ENCODE peak calls at places on chromosome 12, in four cellular contexts. W is HCT116, Q is HepG2, A is K562. T is an unnamed sample.

GRCh38 chr12:124484526-124484953 is 82.9 kb downstream of the NCOR2 start:
- DNase-seq in W (no peak), Q (no peak), A (peak), T (no peak)

GRCh38 chr12:80195143-80195726 is 95.9 kb downstream of the OTOGL start:
- DNase-seq in W (peak), Q (peak), A (peak), T (no peak)

GRCh38 chr12:19095331-19095730 is 34.2 kb upstream of the PLEKHA5 start:
- DNase-seq in W (no peak), Q (no peak), A (no peak), T (no peak)

GRCh38 chr12:49962861-49963765 is 1.4 kb downstream of the AQP5 start:
- DNase-seq in W (peak), Q (no peak), A (no peak), T (no peak)

GRCh38 chr12:10293570-10294227 is 14.0 kb upstream of the KLRD1 start:
- DNase-seq in W (no peak), Q (no peak), A (no peak), T (no peak)

GRCh38 chr12:116066381-116067230 is 210.9 kb downstream of the MED13L start:
- DNase-seq in W (peak), Q (peak), A (peak), T (no peak)

GRCh38 chr12:122889658-122890561 is 6.0 kb downstream of the VPS37B start:
- DNase-seq in W (no peak), Q (no peak), A (no peak), T (no peak)

GRCh38 chr12:15001733-15002471 is 29.1 kb downstream of the PDE6H start:
- DNase-seq in W (no peak), Q (peak), A (no peak), T (peak)

GRCh38 chr12:49643135-49643534 is 19.8 kb downstream of the PRPF40B start:
- DNase-seq in W (no peak), Q (no peak), A (no peak), T (no peak)

GRCh38 chr12:19856389-19856788 is 417.1 kb downstream of the AEBP2 start:
- DNase-seq in W (no peak), Q (no peak), A (no peak), T (no peak)

GRCh38 chr12:70617450-70617849 is 19.8 kb downstream of the PTPRB start:
- DNase-seq in W (no peak), Q (no peak), A (no peak), T (peak)

GRCh38 chr12:71626098-71626497 is 37.5 kb downstream of the ZFC3H1 start:
- DNase-seq in W (no peak), Q (no peak), A (no peak), T (no peak)

GRCh38 chr12:19474147-19474546 is 34.9 kb downstream of the AEBP2 start:
- DNase-seq in W (no peak), Q (no peak), A (no peak), T (no peak)

GRCh38 chr12:122006186-122006926 is 15.3 kb upstream of the BCL7A start:
- DNase-seq in W (no peak), Q (no peak), A (no peak), T (no peak)

GRCh38 chr12:69534389-69534822 is 50.9 kb upstream of the CCT2 start:
- DNase-seq in W (peak), Q (peak), A (no peak), T (no peak)

GRCh38 chr12:107584523-107584922 is 101.1 kb upstream of the PWP1 start:
- DNase-seq in W (no peak), Q (no peak), A (no peak), T (no peak)

GRCh38 chr12:42779186-42779859 is 189.8 kb upstream of the PRICKLE1 start:
- DNase-seq in W (no peak), Q (no peak), A (no peak), T (no peak)

GRCh38 chr12:119877639-119877948 is 474 bp upstream of the CIT start:
- DNase-seq in W (no peak), Q (no peak), A (no peak), T (no peak)

GRCh38 chr12:122743895-122744525 is 8.6 kb upstream of the DENR start:
- DNase-seq in W (no peak), Q (no peak), A (no peak), T (no peak)

GRCh38 chr12:43104524-43104923 is 447.5 kb downstream of the ADAMTS20 start:
- DNase-seq in W (no peak), Q (no peak), A (no peak), T (no peak)

GRCh38 chr12:3897400-3897910 is 24.3 kb upstream of the PARP11 start:
- DNase-seq in W (no peak), Q (no peak), A (no peak), T (no peak)

GRCh38 chr12:73863541-73863940 is 674.1 kb upstream of the ATXN7L3B start:
- DNase-seq in W (peak), Q (no peak), A (no peak), T (no peak)

GRCh38 chr12:47755655-47756562 is 2.8 kb downstream of the RAPGEF3 start:
- DNase-seq in W (no peak), Q (no peak), A (no peak), T (no peak)

GRCh38 chr12:45336331-45336730 is 120.4 kb downstream of the ANO6 start:
- DNase-seq in W (no peak), Q (no peak), A (no peak), T (no peak)

GRCh38 chr12:1928439-1929121 is 10.1 kb upstream of the CACNA2D4 start:
- DNase-seq in W (no peak), Q (no peak), A (no peak), T (peak)

GRCh38 chr12:1594045-1594294 is 411 bp downstream of the FBXL14 start:
- DNase-seq in W (no peak), Q (no peak), A (no peak), T (no peak)

GRCh38 chr12:122137681-122138080 is 36.3 kb downstream of the IL31 start:
- DNase-seq in W (no peak), Q (no peak), A (peak), T (no peak)

GRCh38 chr12:46362895-46363581 is 9.5 kb downstream of the SLC38A2 start:
- DNase-seq in W (no peak), Q (no peak), A (no peak), T (no peak)

GRCh38 chr12:107317751-107318553 is 224.6 kb upstream of the CRY1 start:
- DNase-seq in W (peak), Q (peak), A (peak), T (peak)

GRCh38 chr12:119956047-119956446 is 33.0 kb upstream of the BICDL1 start:
- DNase-seq in W (no peak), Q (peak), A (no peak), T (no peak)

GRCh38 chr12:64390275-64390851 is at the start of gene C12orf56:
- DNase-seq in W (no peak), Q (no peak), A (peak), T (no peak)

GRCh38 chr12:122867701-122868461 is 28.0 kb downstream of the VPS37B start:
- DNase-seq in W (no peak), Q (peak), A (no peak), T (no peak)

GRCh38 chr12:69330475-69331473 is 17.4 kb upstream of the LYZ start:
- DNase-seq in W (no peak), Q (no peak), A (peak), T (peak)

GRCh38 chr12:32727237-32727636 is 28.5 kb downstream of the YARS2 start:
- DNase-seq in W (no peak), Q (no peak), A (no peak), T (peak)

GRCh38 chr12:20188930-20189653 is 179.2 kb upstream of the PDE3A start:
- DNase-seq in W (no peak), Q (peak), A (no peak), T (no peak)

GRCh38 chr12:122975790-122976647 is 975 bp downstream of the OGFOD2 start:
- DNase-seq in W (no peak), Q (no peak), A (no peak), T (no peak)

GRCh38 chr12:111313833-111314259 is 55.0 kb downstream of the PHETA1 start:
- DNase-seq in W (peak), Q (peak), A (peak), T (peak)

GRCh38 chr12:108133482-108133881 is 4.4 kb downstream of the WSCD2 start:
- DNase-seq in W (no peak), Q (no peak), A (no peak), T (no peak)

GRCh38 chr12:62435337-62436163 is 31.1 kb upstream of the MON2 start:
- DNase-seq in W (no peak), Q (peak), A (no peak), T (peak)

GRCh38 chr12:76252031-76252430 is 96.2 kb downstream of the BBS10 start:
- DNase-seq in W (no peak), Q (no peak), A (no peak), T (no peak)
- TF ChIP-seq ATF3 in W (no peak), Q (no peak), A (no peak), T (no peak)

GRCh38 chr12:7444537-7444936 is 584 bp upstream of the CD163L1 start:
- DNase-seq in W (no peak), Q (no peak), A (no peak), T (no peak)

GRCh38 chr12:7444076-7444475 is at the start of gene CD163L1:
- DNase-seq in W (no peak), Q (no peak), A (no peak), T (no peak)

GRCh38 chr12:7434670-7435069 is 9.3 kb downstream of the CD163L1 start:
- DNase-seq in W (no peak), Q (no peak), A (no peak), T (no peak)

GRCh38 chr12:7441216-7441615 is 2.7 kb downstream of the CD163L1 start:
- DNase-seq in W (no peak), Q (no peak), A (no peak), T (no peak)

GRCh38 chr12:7439579-7440505 is 4.1 kb downstream of the CD163L1 start:
- DNase-seq in W (no peak), Q (no peak), A (peak), T (peak)
- TF ChIP-seq SRF in W (no peak), Q (no peak), A (no peak), T (no peak)

DNA sequence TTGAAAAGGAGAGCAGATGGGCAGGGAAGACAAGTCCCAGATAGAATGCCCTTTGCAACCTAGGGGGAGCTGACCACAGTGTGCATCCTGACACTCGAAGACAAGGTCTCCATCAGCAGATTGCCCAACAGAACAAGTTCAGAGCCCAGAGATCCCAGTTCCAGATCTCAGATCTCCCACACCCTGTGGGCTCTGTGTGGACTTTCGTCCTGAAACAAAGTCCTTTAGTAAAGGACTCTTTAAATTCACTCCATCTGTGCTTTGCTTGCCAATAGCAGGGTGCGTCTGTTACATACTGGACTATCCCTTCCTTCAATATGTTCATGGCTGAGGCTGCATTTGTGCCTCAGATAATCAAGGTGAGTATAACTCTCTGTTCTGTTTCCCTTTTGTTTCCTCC is 8.7 kb upstream of the C1RL start:
- DNase-seq in W (no peak), Q (no peak), A (no peak), T (no peak)
- TF ChIP-seq FOSL1 in W (no peak), Q (no peak), A (no peak), T (no peak)

GRCh38 chr12:53096761-53097160 is 706 bp upstream of the IGFBP6 start:
- DNase-seq in W (no peak), Q (no peak), A (no peak), T (no peak)

GRCh38 chr12:53091756-53092155 is 5.7 kb upstream of the IGFBP6 start:
- DNase-seq in W (no peak), Q (no peak), A (no peak), T (no peak)

GRCh38 chr12:53093777-53094393 is 3.6 kb upstream of the IGFBP6 start:
- DNase-seq in W (no peak), Q (no peak), A (no peak), T (no peak)

GRCh38 chr12:53096089-53096741 is 1.3 kb upstream of the IGFBP6 start:
- DNase-seq in W (no peak), Q (no peak), A (no peak), T (peak)

GRCh38 chr12:53094394-53094787 is 3.1 kb upstream of the IGFBP6 start:
- DNase-seq in W (no peak), Q (no peak), A (no peak), T (no peak)
- TF ChIP-seq ATF3 in W (no peak), Q (no peak), A (no peak), T (no peak)

DNA sequence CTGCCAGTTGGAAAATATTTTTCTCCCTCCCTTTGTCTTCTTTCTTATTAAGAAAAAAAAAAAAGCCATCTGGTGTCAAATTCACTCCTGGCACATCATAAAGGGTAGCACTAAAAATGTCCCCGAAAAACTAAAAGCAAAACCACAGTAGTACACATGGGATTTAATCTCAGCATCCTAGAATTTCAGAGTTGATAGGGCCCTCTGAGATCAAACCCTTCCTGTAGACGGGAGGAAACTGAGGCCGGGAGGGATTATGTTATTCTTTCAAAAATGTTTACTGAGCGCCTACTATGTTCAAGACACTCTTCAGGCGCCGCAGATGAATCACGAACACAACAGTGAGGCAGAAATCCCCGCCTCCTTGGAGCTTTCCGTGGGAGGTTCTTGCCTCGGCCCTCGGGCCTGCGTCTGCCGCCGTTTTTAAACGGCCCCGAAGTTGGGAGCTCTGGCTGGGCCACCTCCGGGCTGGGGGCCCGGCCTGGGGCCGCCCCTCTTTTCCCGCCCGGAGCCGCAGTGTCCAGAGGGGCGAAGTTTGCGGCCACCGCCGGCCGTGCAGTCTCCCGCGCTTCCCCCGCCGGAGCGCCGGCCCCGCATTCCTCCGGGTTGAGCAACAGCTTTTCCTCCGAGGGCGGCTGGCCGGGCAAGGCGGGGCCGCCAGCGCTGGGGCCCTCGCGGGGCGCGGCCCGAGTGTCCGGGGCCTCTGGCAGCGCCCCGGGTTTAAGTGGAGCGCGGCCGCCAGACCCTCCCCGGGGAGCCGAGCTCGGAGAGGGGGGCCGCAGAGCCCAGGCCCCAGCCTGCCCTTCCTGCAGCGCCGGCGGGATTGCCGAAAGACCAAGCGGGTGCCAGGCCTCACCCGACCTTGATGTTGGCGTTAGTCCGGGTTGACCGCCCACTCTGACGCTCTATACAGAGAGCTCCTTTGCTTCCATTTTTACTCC is 18.6 kb upstream of the CTDSP2 start:
- DNase-seq in W (peak), Q (no peak), A (peak), T (no peak)
- TF ChIP-seq SRF in W (no peak), Q (no peak), A (no peak), T (no peak)

DNA sequence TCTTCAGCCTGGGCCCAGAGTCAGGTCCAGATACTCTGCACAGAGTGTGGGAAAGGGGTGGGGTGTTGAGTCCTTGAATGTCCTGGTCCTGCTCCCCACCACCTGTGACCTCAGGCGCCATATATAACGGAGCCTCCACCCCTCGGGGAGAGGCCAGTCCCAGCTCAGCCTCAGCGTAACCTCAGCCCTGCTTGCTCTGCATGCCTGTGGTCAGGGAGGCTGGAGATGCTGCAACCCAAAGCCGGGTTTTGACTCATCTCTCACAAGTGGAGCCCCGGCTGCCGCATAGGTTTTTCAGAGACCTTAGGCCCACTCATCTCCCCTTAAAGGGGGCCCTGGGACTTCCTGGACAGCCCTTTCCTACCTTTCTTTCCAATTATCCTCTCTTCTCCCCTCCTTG is 1.3 kb downstream of the ITGB7 start:
- DNase-seq in W (no peak), Q (no peak), A (no peak), T (no peak)
- TF ChIP-seq FOSL1 in W (no peak), Q (no peak), A (no peak), T (no peak)

GRCh38 chr12:75658286-75658685 is 146.9 kb upstream of the KRR1 start:
- DNase-seq in W (no peak), Q (no peak), A (no peak), T (no peak)

GRCh38 chr12:75655233-75655879 is 143.9 kb upstream of the KRR1 start:
- DNase-seq in W (no peak), Q (no peak), A (no peak), T (no peak)

GRCh38 chr12:75657866-75658265 is 146.5 kb upstream of the KRR1 start:
- DNase-seq in W (no peak), Q (no peak), A (no peak), T (no peak)

GRCh38 chr12:75656650-75657049 is 145.2 kb upstream of the KRR1 start:
- DNase-seq in W (peak), Q (peak), A (no peak), T (no peak)

DNA sequence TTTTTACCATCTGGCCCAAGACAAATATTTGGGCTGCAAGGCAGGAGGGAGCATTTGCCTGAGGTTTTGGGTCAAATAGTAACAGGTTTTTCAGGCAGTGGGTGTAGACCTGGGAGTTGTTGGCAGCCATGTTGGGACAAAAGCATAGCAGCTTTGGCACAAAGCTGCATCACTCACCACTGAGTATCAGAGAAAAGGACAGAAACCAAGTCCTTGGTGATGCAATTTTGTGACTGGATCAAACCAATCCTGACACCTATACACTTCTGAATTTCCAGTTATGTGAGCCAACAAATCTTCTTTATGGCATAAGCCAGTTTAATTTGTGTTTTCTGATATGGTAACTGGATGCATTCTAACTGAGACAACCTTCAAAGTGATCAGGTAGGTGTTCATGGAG is 144.8 kb upstream of the KRR1 start:
- DNase-seq in W (no peak), Q (no peak), A (no peak), T (no peak)
- TF ChIP-seq ATF3 in W (no peak), Q (no peak), A (no peak), T (no peak)

T was measured in H1.